ENCODE peak calls at places on chromosomes 16 and 17, in five cellular contexts. W is A549, R is suprapubic skin, M is left lung, A is kidney epithelial cell. B is an unnamed sample.

GRCh38 chr17:7882629-7883028 is 6.0 kb upstream of the CHD3 start:
- DNase-seq in W (no peak), R (no peak), M (no peak), A (no peak), B (no peak)

GRCh38 chr17:50725769-50726655 is 6.6 kb downstream of the LUC7L3 start:
- DNase-seq in W (no peak), R (no peak), M (no peak), A (no peak), B (no peak)

GRCh38 chr17:65455972-65456343 is 105.5 kb downstream of the AXIN2 start:
- DNase-seq in W (no peak), R (no peak), M (no peak), A (no peak), B (no peak)

GRCh38 chr16:54477766-54478165 is 191.2 kb upstream of the IRX3 start:
- DNase-seq in W (no peak), R (no peak), M (no peak), A (no peak), B (no peak)

GRCh38 chr16:71626858-71627213 is 852 bp downstream of the MARVELD3 start:
- DNase-seq in W (peak), R (no peak), M (peak), A (no peak), B (no peak)

GRCh38 chr16:81522141-81522701 is 77.6 kb downstream of the CMIP start:
- DNase-seq in W (no peak), R (no peak), M (no peak), A (no peak), B (no peak)

GRCh38 chr16:73122604-73123386 is 74.9 kb upstream of the ZFHX3 start:
- DNase-seq in W (no peak), R (peak), M (no peak), A (no peak), B (no peak)

GRCh38 chr16:67516296-67517177 is 12.1 kb upstream of the RIPOR1 start:
- DNase-seq in W (peak), R (no peak), M (no peak), A (peak), B (peak)

GRCh38 chr16:72963921-72964320 is 84.0 kb downstream of the ZFHX3 start:
- DNase-seq in W (no peak), R (no peak), M (no peak), A (no peak), B (no peak)

GRCh38 chr17:75516619-75517276 is 420 bp downstream of the TSEN54 start:
- DNase-seq in W (peak), R (no peak), M (peak), A (no peak), B (no peak)

GRCh38 chr17:1787301-1787902 is 25.5 kb downstream of the SERPINF1 start:
- DNase-seq in W (peak), R (no peak), M (no peak), A (peak), B (peak)

GRCh38 chr17:30805944-30806456 is 18.5 kb downstream of the CRLF3 start:
- DNase-seq in W (no peak), R (no peak), M (no peak), A (no peak), B (no peak)
- TF ChIP-seq CTCF in W (peak), R (no peak), M (no peak), A (no peak), B (peak)

GRCh38 chr17:21548236-21548635 is 144.1 kb upstream of the KCNJ18 start:
- DNase-seq in W (no peak), R (no peak), M (no peak), A (no peak), B (no peak)
- H3K4me3 ChIP-seq in W (no peak), R (no peak), M (no peak), A (no peak), B (no peak)

DNA sequence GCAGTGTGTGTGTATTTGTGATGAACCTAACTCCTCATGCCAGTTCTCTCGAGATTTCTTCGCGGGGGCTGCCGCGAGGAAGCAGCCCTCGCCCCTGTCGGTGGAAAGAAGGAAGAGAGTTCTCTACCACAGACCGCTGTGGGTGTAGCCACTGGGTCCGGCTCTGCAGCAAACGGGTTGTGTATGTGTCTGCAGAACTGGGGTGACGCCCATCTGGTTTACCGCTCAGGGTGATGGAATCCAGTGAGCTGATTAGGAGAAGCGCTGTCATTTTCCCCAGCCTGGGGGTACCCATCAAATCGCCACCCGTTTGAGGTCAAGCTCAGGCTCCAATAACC is 7.7 kb downstream of the CORO6 start:
- DNase-seq in W (no peak), R (no peak), M (peak), A (no peak), B (no peak)
- TF ChIP-seq CTCF in W (no peak), R (no peak), M (no peak), A (no peak), B (no peak)

GRCh38 chr16:8867483-8868271 is 1.1 kb downstream of the CARHSP1 start:
- DNase-seq in W (no peak), R (no peak), M (no peak), A (no peak), B (no peak)

GRCh38 chr16:8864480-8864879 is 4.3 kb downstream of the CARHSP1 start:
- DNase-seq in W (no peak), R (no peak), M (peak), A (no peak), B (no peak)

GRCh38 chr16:8865145-8865882 is 3.5 kb downstream of the CARHSP1 start:
- DNase-seq in W (no peak), R (no peak), M (peak), A (no peak), B (no peak)

GRCh38 chr16:8866884-8867482 is 1.8 kb downstream of the CARHSP1 start:
- DNase-seq in W (no peak), R (no peak), M (peak), A (no peak), B (no peak)

DNA sequence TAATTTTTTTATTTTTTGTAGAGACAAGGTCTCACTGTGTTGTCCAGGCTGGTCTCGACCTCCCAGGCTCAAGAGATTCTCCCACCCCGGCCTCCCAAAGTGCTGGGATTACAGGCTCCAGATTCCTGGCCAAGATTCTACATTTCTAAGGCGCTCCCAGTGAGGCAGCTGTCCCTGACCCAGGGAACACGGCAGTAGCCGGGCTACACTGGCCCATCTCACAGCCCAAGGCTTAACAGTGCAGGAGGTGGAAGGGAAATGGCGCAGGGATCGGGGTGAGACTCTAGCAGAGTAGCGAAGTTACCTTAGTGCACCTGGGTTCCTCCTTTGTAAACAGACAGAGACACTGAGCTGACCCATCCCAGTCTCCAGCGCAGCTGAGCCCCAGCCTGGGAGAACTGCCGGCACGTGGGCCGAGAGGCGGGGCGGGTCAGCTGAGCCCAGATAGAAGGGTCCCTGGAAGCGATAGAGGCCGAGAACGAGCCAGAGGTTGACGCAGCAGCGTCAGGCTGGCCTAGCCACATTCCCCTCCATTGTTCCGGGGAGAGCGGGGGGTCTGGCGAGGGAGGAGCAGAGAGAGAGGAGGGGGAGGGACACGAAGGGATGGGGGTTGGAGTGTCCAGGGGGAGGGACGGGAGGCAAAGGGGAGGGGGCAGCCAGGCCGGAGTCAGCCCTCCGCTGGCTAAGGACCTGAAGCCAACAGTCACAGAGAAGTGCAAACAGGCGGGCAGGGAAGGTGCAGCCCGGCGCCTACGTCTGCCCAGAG is 2.5 kb downstream of the CARHSP1 start:
- DNase-seq in W (no peak), R (no peak), M (peak), A (no peak), B (no peak)
- H3K4me3 ChIP-seq in W (no peak), R (peak), M (peak), A (peak), B (peak)